ENCODE peak calls at places on chromosomes 6 and 20, in seven cellular contexts. P is brain microvascular endothelial cell; R is occipital lobe; B is activated naive CD8-positive, alpha-beta T cell treated with anti-CD3 and anti-CD28 coated beads, Interleukin-2, amount 50 U/mL, for 24 hours; E is WERI-Rb-1; H is neural progenitor cell; G is T-helper 1 cell. W is an unnamed sample.

GRCh38 chr6:150607044-150607650 is 7.5 kb downstream of the PLEKHG1 start:
- DNase-seq in P (no peak), R (no peak), B (no peak), E (no peak), H (no peak), G (no peak), W (no peak)

GRCh38 chr20:10322073-10323012 is 103.7 kb downstream of the SNAP25 start:
- DNase-seq in P (no peak), R (no peak), B (no peak), E (no peak), H (no peak), G (no peak), W (no peak)

GRCh38 chr6:102381203-102381602 is 987.7 kb downstream of the GRIK2 start:
- DNase-seq in P (no peak), R (no peak), B (no peak), E (no peak), H (no peak), G (no peak), W (no peak)

GRCh38 chr20:37408202-37408929 is 62.4 kb downstream of the SRC start:
- DNase-seq in P (no peak), R (no peak), B (no peak), E (peak; percentile 84), H (no peak), G (no peak), W (no peak)

GRCh38 chr20:38863024-38863851 is 57.7 kb downstream of the PPP1R16B start:
- DNase-seq in P (no peak), R (no peak), B (peak; percentile 61), E (no peak), H (no peak), G (no peak), W (no peak)

GRCh38 chr6:97765480-97765879 is 482.5 kb upstream of the MMS22L start:
- DNase-seq in P (peak; percentile 15), R (no peak), B (no peak), E (no peak), H (no peak), G (no peak), W (no peak)

GRCh38 chr6:16481680-16482079 is 243.3 kb downstream of the GMPR start:
- DNase-seq in P (no peak), R (no peak), B (peak; percentile 45), E (no peak), H (no peak), G (peak; percentile 40), W (no peak)

GRCh38 chr6:118344014-118344670 is 204.0 kb upstream of the PLN start:
- DNase-seq in P (no peak), R (no peak), B (no peak), E (no peak), H (no peak), G (no peak), W (no peak)

GRCh38 chr6:142448091-142448729 is 146.4 kb downstream of the ADGRG6 start:
- DNase-seq in P (no peak), R (no peak), B (no peak), E (no peak), H (no peak), G (no peak), W (no peak)

GRCh38 chr20:23412026-23412425 is 9.3 kb downstream of the NAPB start:
- DNase-seq in P (no peak), R (no peak), B (no peak), E (no peak), H (no peak), G (no peak), W (no peak)

GRCh38 chr20:13342469-13343242 is 121.6 kb downstream of the ISM1 start:
- DNase-seq in P (no peak), R (no peak), B (no peak), E (no peak), H (no peak), G (no peak), W (no peak)

GRCh38 chr6:126716826-126717514 is 377.1 kb downstream of the CENPW start:
- DNase-seq in P (no peak), R (no peak), B (no peak), E (peak; percentile 26), H (peak; percentile 30), G (no peak), W (no peak)

GRCh38 chr6:41941280-41942044 is at the start of gene CCND3:
- DNase-seq in P (peak; percentile 84), R (peak; percentile 85), B (peak; percentile 93), E (peak; percentile 98), H (peak; percentile 94), G (peak; percentile 71), W (peak; percentile 48)

GRCh38 chr6:52929321-52930164 is 20.0 kb upstream of the GSTA3 start:
- DNase-seq in P (peak; percentile 79), R (no peak), B (no peak), E (no peak), H (no peak), G (no peak), W (peak; percentile 54)

GRCh38 chr20:49786671-49787370 is 25.8 kb upstream of the SLC9A8 start:
- DNase-seq in P (peak; percentile 10), R (no peak), B (no peak), E (no peak), H (no peak), G (no peak), W (no peak)

GRCh38 chr6:73200735-73201134 is 24.6 kb downstream of the KHDC1L start:
- DNase-seq in P (no peak), R (no peak), B (no peak), E (no peak), H (no peak), G (no peak), W (no peak)

GRCh38 chr20:61256819-61257218 is 4.8 kb downstream of the CDH4 start:
- DNase-seq in P (no peak), R (no peak), B (no peak), E (no peak), H (no peak), G (no peak), W (no peak)

GRCh38 chr20:59181936-59182335 is 18.3 kb downstream of the ZNF831 start:
- DNase-seq in P (no peak), R (no peak), B (no peak), E (peak; percentile 64), H (no peak), G (no peak), W (no peak)

GRCh38 chr6:167493961-167494697 is 169.2 kb downstream of the TTLL2 start:
- DNase-seq in P (no peak), R (no peak), B (no peak), E (peak; percentile 28), H (no peak), G (no peak), W (no peak)

GRCh38 chr6:136923116-136923953 is 1.2 kb downstream of the SLC35D3 start:
- DNase-seq in P (no peak), R (no peak), B (peak; percentile 29), E (no peak), H (peak; percentile 10), G (no peak), W (no peak)

GRCh38 chr6:28634758-28635546 is 109.3 kb downstream of the GPX5 start:
- DNase-seq in P (no peak), R (peak; percentile 60), B (no peak), E (peak; percentile 90), H (peak; percentile 79), G (no peak), W (no peak)

GRCh38 chr6:96811136-96811535 is 26.1 kb downstream of the GPR63 start:
- DNase-seq in P (peak; percentile 24), R (no peak), B (no peak), E (no peak), H (peak; percentile 34), G (no peak), W (no peak)

GRCh38 chr20:35604444-35604750 is 11.2 kb upstream of the SPAG4 start:
- DNase-seq in P (no peak), R (no peak), B (peak; percentile 36), E (peak; percentile 68), H (peak; percentile 61), G (no peak), W (no peak)

W was measured in Panc1.